ENCODE peak calls at places on chromosomes 2 and 18, in eight cellular contexts. One of them, this sample, is unnamed.

GRCh38 chr2:187453078-187453641 is 5.1 kb upstream of the CALCRL start:
- DNase-seq in occipital lobe: no peak
- DNase-seq in Ammon's horn: peak; percentile 31
- DNase-seq in right cardiac atrium: no peak
- DNase-seq in heart right ventricle: no peak
- DNase-seq in stimulated activated CD4-positive, alpha-beta T cell treated with anti-CD3 and anti-CD28 coated beads, Interleukin-12 subunit alpha, Interleukin-12 subunit beta, amount 100 ng/mL, for 24 hours: no peak
- DNase-seq in head of caudate nucleus: no peak
- DNase-seq in small intestine: no peak
- DNase-seq in this sample: peak; percentile 38

GRCh38 chr2:186771850-186772463 is 77.0 kb downstream of the ZSWIM2 start:
- DNase-seq in occipital lobe: no peak
- DNase-seq in Ammon's horn: no peak
- DNase-seq in right cardiac atrium: no peak
- DNase-seq in heart right ventricle: no peak
- DNase-seq in stimulated activated CD4-positive, alpha-beta T cell treated with anti-CD3 and anti-CD28 coated beads, Interleukin-12 subunit alpha, Interleukin-12 subunit beta, amount 100 ng/mL, for 24 hours: no peak
- DNase-seq in head of caudate nucleus: no peak
- DNase-seq in small intestine: no peak
- DNase-seq in this sample: no peak

GRCh38 chr2:32711219-32711618 is 83.4 kb downstream of the TTC27 start:
- DNase-seq in occipital lobe: no peak
- DNase-seq in Ammon's horn: no peak
- DNase-seq in right cardiac atrium: no peak
- DNase-seq in heart right ventricle: no peak
- DNase-seq in stimulated activated CD4-positive, alpha-beta T cell treated with anti-CD3 and anti-CD28 coated beads, Interleukin-12 subunit alpha, Interleukin-12 subunit beta, amount 100 ng/mL, for 24 hours: no peak
- DNase-seq in head of caudate nucleus: no peak
- DNase-seq in small intestine: no peak
- DNase-seq in this sample: no peak

GRCh38 chr2:58925676-58926081 is 684.6 kb upstream of the FANCL start:
- DNase-seq in occipital lobe: peak; percentile 52
- DNase-seq in Ammon's horn: peak; percentile 58
- DNase-seq in right cardiac atrium: peak; percentile 17
- DNase-seq in heart right ventricle: no peak
- DNase-seq in stimulated activated CD4-positive, alpha-beta T cell treated with anti-CD3 and anti-CD28 coated beads, Interleukin-12 subunit alpha, Interleukin-12 subunit beta, amount 100 ng/mL, for 24 hours: no peak
- DNase-seq in head of caudate nucleus: peak; percentile 49
- DNase-seq in small intestine: no peak
- DNase-seq in this sample: no peak

GRCh38 chr2:178478442-178479274 is at the start of gene FKBP7:
- DNase-seq in occipital lobe: peak; percentile 84
- DNase-seq in Ammon's horn: peak; percentile 95
- DNase-seq in right cardiac atrium: peak; percentile 95
- DNase-seq in heart right ventricle: peak; percentile 89
- DNase-seq in stimulated activated CD4-positive, alpha-beta T cell treated with anti-CD3 and anti-CD28 coated beads, Interleukin-12 subunit alpha, Interleukin-12 subunit beta, amount 100 ng/mL, for 24 hours: peak; percentile 50
- DNase-seq in head of caudate nucleus: peak; percentile 95
- DNase-seq in small intestine: peak; percentile 82
- DNase-seq in this sample: peak; percentile 62

GRCh38 chr2:176879596-176879995 is 333.0 kb upstream of the HNRNPA3 start:
- DNase-seq in occipital lobe: no peak
- DNase-seq in Ammon's horn: no peak
- DNase-seq in right cardiac atrium: no peak
- DNase-seq in heart right ventricle: no peak
- DNase-seq in stimulated activated CD4-positive, alpha-beta T cell treated with anti-CD3 and anti-CD28 coated beads, Interleukin-12 subunit alpha, Interleukin-12 subunit beta, amount 100 ng/mL, for 24 hours: no peak
- DNase-seq in head of caudate nucleus: no peak
- DNase-seq in small intestine: no peak
- DNase-seq in this sample: no peak

GRCh38 chr2:219457784-219458369 is 23.2 kb downstream of the SPEG start:
- DNase-seq in occipital lobe: no peak
- DNase-seq in Ammon's horn: no peak
- DNase-seq in right cardiac atrium: peak; percentile 25
- DNase-seq in heart right ventricle: no peak
- DNase-seq in stimulated activated CD4-positive, alpha-beta T cell treated with anti-CD3 and anti-CD28 coated beads, Interleukin-12 subunit alpha, Interleukin-12 subunit beta, amount 100 ng/mL, for 24 hours: no peak
- DNase-seq in head of caudate nucleus: peak; percentile 56
- DNase-seq in small intestine: peak; percentile 18
- DNase-seq in this sample: peak; percentile 3

GRCh38 chr18:77512152-77512551 is 262.5 kb downstream of the GALR1 start:
- DNase-seq in occipital lobe: no peak
- DNase-seq in Ammon's horn: no peak
- DNase-seq in right cardiac atrium: no peak
- DNase-seq in heart right ventricle: no peak
- DNase-seq in stimulated activated CD4-positive, alpha-beta T cell treated with anti-CD3 and anti-CD28 coated beads, Interleukin-12 subunit alpha, Interleukin-12 subunit beta, amount 100 ng/mL, for 24 hours: no peak
- DNase-seq in head of caudate nucleus: no peak
- DNase-seq in small intestine: no peak
- DNase-seq in this sample: no peak

GRCh38 chr18:64807560-64807959 is 658.7 kb upstream of the LINC00305 start:
- DNase-seq in occipital lobe: no peak
- DNase-seq in Ammon's horn: peak; percentile 37
- DNase-seq in right cardiac atrium: no peak
- DNase-seq in heart right ventricle: no peak
- DNase-seq in stimulated activated CD4-positive, alpha-beta T cell treated with anti-CD3 and anti-CD28 coated beads, Interleukin-12 subunit alpha, Interleukin-12 subunit beta, amount 100 ng/mL, for 24 hours: no peak
- DNase-seq in head of caudate nucleus: no peak
- DNase-seq in small intestine: no peak
- DNase-seq in this sample: no peak

GRCh38 chr2:119252186-119253113 is 28.8 kb downstream of the STEAP3 start:
- DNase-seq in occipital lobe: no peak
- DNase-seq in Ammon's horn: no peak
- DNase-seq in right cardiac atrium: no peak
- DNase-seq in heart right ventricle: no peak
- DNase-seq in stimulated activated CD4-positive, alpha-beta T cell treated with anti-CD3 and anti-CD28 coated beads, Interleukin-12 subunit alpha, Interleukin-12 subunit beta, amount 100 ng/mL, for 24 hours: no peak
- DNase-seq in head of caudate nucleus: no peak
- DNase-seq in small intestine: no peak
- DNase-seq in this sample: no peak

GRCh38 chr2:204027105-204027504 is 90.5 kb downstream of the ICOS start:
- DNase-seq in occipital lobe: no peak
- DNase-seq in Ammon's horn: no peak
- DNase-seq in right cardiac atrium: no peak
- DNase-seq in heart right ventricle: no peak
- DNase-seq in stimulated activated CD4-positive, alpha-beta T cell treated with anti-CD3 and anti-CD28 coated beads, Interleukin-12 subunit alpha, Interleukin-12 subunit beta, amount 100 ng/mL, for 24 hours: no peak
- DNase-seq in head of caudate nucleus: no peak
- DNase-seq in small intestine: no peak
- DNase-seq in this sample: no peak

GRCh38 chr2:235638541-235639192 is 144.8 kb downstream of the AGAP1 start:
- DNase-seq in occipital lobe: peak; percentile 46
- DNase-seq in Ammon's horn: peak; percentile 87
- DNase-seq in right cardiac atrium: no peak
- DNase-seq in heart right ventricle: no peak
- DNase-seq in stimulated activated CD4-positive, alpha-beta T cell treated with anti-CD3 and anti-CD28 coated beads, Interleukin-12 subunit alpha, Interleukin-12 subunit beta, amount 100 ng/mL, for 24 hours: no peak
- DNase-seq in head of caudate nucleus: peak; percentile 94
- DNase-seq in small intestine: no peak
- DNase-seq in this sample: peak; percentile 31

GRCh38 chr2:152648336-152648735 is 68.9 kb downstream of the PRPF40A start:
- DNase-seq in occipital lobe: no peak
- DNase-seq in Ammon's horn: peak; percentile 20
- DNase-seq in right cardiac atrium: no peak
- DNase-seq in heart right ventricle: no peak
- DNase-seq in stimulated activated CD4-positive, alpha-beta T cell treated with anti-CD3 and anti-CD28 coated beads, Interleukin-12 subunit alpha, Interleukin-12 subunit beta, amount 100 ng/mL, for 24 hours: no peak
- DNase-seq in head of caudate nucleus: no peak
- DNase-seq in small intestine: peak; percentile 72
- DNase-seq in this sample: no peak

GRCh38 chr2:111162718-111163331 is 42.1 kb downstream of the BCL2L11 start:
- DNase-seq in occipital lobe: no peak
- DNase-seq in Ammon's horn: no peak
- DNase-seq in right cardiac atrium: no peak
- DNase-seq in heart right ventricle: no peak
- DNase-seq in stimulated activated CD4-positive, alpha-beta T cell treated with anti-CD3 and anti-CD28 coated beads, Interleukin-12 subunit alpha, Interleukin-12 subunit beta, amount 100 ng/mL, for 24 hours: no peak
- DNase-seq in head of caudate nucleus: no peak
- DNase-seq in small intestine: no peak
- DNase-seq in this sample: no peak

GRCh38 chr18:13398631-13399030 is 180.1 kb downstream of the LDLRAD4 start:
- DNase-seq in occipital lobe: no peak
- DNase-seq in Ammon's horn: no peak
- DNase-seq in right cardiac atrium: no peak
- DNase-seq in heart right ventricle: no peak
- DNase-seq in stimulated activated CD4-positive, alpha-beta T cell treated with anti-CD3 and anti-CD28 coated beads, Interleukin-12 subunit alpha, Interleukin-12 subunit beta, amount 100 ng/mL, for 24 hours: no peak
- DNase-seq in head of caudate nucleus: no peak
- DNase-seq in small intestine: no peak
- DNase-seq in this sample: no peak

GRCh38 chr2:178205853-178206516 is 11.7 kb downstream of the OSBPL6 start:
- DNase-seq in occipital lobe: no peak
- DNase-seq in Ammon's horn: no peak
- DNase-seq in right cardiac atrium: no peak
- DNase-seq in heart right ventricle: no peak
- DNase-seq in stimulated activated CD4-positive, alpha-beta T cell treated with anti-CD3 and anti-CD28 coated beads, Interleukin-12 subunit alpha, Interleukin-12 subunit beta, amount 100 ng/mL, for 24 hours: no peak
- DNase-seq in head of caudate nucleus: no peak
- DNase-seq in small intestine: no peak
- DNase-seq in this sample: no peak

GRCh38 chr18:2687390-2688001 is 32.0 kb downstream of the SMCHD1 start:
- DNase-seq in occipital lobe: no peak
- DNase-seq in Ammon's horn: no peak
- DNase-seq in right cardiac atrium: no peak
- DNase-seq in heart right ventricle: no peak
- DNase-seq in stimulated activated CD4-positive, alpha-beta T cell treated with anti-CD3 and anti-CD28 coated beads, Interleukin-12 subunit alpha, Interleukin-12 subunit beta, amount 100 ng/mL, for 24 hours: no peak
- DNase-seq in head of caudate nucleus: no peak
- DNase-seq in small intestine: no peak
- DNase-seq in this sample: no peak

GRCh38 chr18:11808001-11808855 is 43.0 kb upstream of the CHMP1B start:
- DNase-seq in occipital lobe: no peak
- DNase-seq in Ammon's horn: no peak
- DNase-seq in right cardiac atrium: no peak
- DNase-seq in heart right ventricle: no peak
- DNase-seq in stimulated activated CD4-positive, alpha-beta T cell treated with anti-CD3 and anti-CD28 coated beads, Interleukin-12 subunit alpha, Interleukin-12 subunit beta, amount 100 ng/mL, for 24 hours: no peak
- DNase-seq in head of caudate nucleus: no peak
- DNase-seq in small intestine: no peak
- DNase-seq in this sample: no peak

GRCh38 chr18:54284535-54284934 is 15.2 kb downstream of the POLI start:
- DNase-seq in occipital lobe: no peak
- DNase-seq in Ammon's horn: no peak
- DNase-seq in right cardiac atrium: no peak
- DNase-seq in heart right ventricle: no peak
- DNase-seq in stimulated activated CD4-positive, alpha-beta T cell treated with anti-CD3 and anti-CD28 coated beads, Interleukin-12 subunit alpha, Interleukin-12 subunit beta, amount 100 ng/mL, for 24 hours: no peak
- DNase-seq in head of caudate nucleus: no peak
- DNase-seq in small intestine: no peak
- DNase-seq in this sample: no peak

GRCh38 chr2:127516031-127516430 is 10.3 kb downstream of the IWS1 start:
- DNase-seq in occipital lobe: peak; percentile 60
- DNase-seq in Ammon's horn: peak; percentile 91
- DNase-seq in right cardiac atrium: peak; percentile 95
- DNase-seq in heart right ventricle: peak; percentile 82
- DNase-seq in stimulated activated CD4-positive, alpha-beta T cell treated with anti-CD3 and anti-CD28 coated beads, Interleukin-12 subunit alpha, Interleukin-12 subunit beta, amount 100 ng/mL, for 24 hours: no peak
- DNase-seq in head of caudate nucleus: peak; percentile 86
- DNase-seq in small intestine: no peak
- DNase-seq in this sample: no peak

GRCh38 chr18:28036481-28036880 is 140.4 kb downstream of the CDH2 start:
- DNase-seq in occipital lobe: no peak
- DNase-seq in Ammon's horn: no peak
- DNase-seq in right cardiac atrium: no peak
- DNase-seq in heart right ventricle: no peak
- DNase-seq in stimulated activated CD4-positive, alpha-beta T cell treated with anti-CD3 and anti-CD28 coated beads, Interleukin-12 subunit alpha, Interleukin-12 subunit beta, amount 100 ng/mL, for 24 hours: no peak
- DNase-seq in head of caudate nucleus: no peak
- DNase-seq in small intestine: no peak
- DNase-seq in this sample: no peak

GRCh38 chr18:46581648-46582047 is 75.4 kb downstream of the LOXHD1 start:
- DNase-seq in occipital lobe: no peak
- DNase-seq in Ammon's horn: no peak
- DNase-seq in right cardiac atrium: no peak
- DNase-seq in heart right ventricle: no peak
- DNase-seq in stimulated activated CD4-positive, alpha-beta T cell treated with anti-CD3 and anti-CD28 coated beads, Interleukin-12 subunit alpha, Interleukin-12 subunit beta, amount 100 ng/mL, for 24 hours: no peak
- DNase-seq in head of caudate nucleus: no peak
- DNase-seq in small intestine: no peak
- DNase-seq in this sample: no peak

GRCh38 chr2:23286765-23287155 is 98.2 kb upstream of the KLHL29 start:
- DNase-seq in occipital lobe: no peak
- DNase-seq in Ammon's horn: no peak
- DNase-seq in right cardiac atrium: peak; percentile 61
- DNase-seq in heart right ventricle: peak; percentile 25
- DNase-seq in stimulated activated CD4-positive, alpha-beta T cell treated with anti-CD3 and anti-CD28 coated beads, Interleukin-12 subunit alpha, Interleukin-12 subunit beta, amount 100 ng/mL, for 24 hours: no peak
- DNase-seq in head of caudate nucleus: peak; percentile 64
- DNase-seq in small intestine: no peak
- DNase-seq in this sample: no peak

GRCh38 chr18:8329186-8329771 is 280.0 kb upstream of the RAB12 start:
- DNase-seq in occipital lobe: no peak
- DNase-seq in Ammon's horn: no peak
- DNase-seq in right cardiac atrium: no peak
- DNase-seq in heart right ventricle: no peak
- DNase-seq in stimulated activated CD4-positive, alpha-beta T cell treated with anti-CD3 and anti-CD28 coated beads, Interleukin-12 subunit alpha, Interleukin-12 subunit beta, amount 100 ng/mL, for 24 hours: no peak
- DNase-seq in head of caudate nucleus: no peak
- DNase-seq in small intestine: peak; percentile 83
- DNase-seq in this sample: no peak

GRCh38 chr18:43883886-43884285 is 606.6 kb upstream of the SYT4 start:
- DNase-seq in occipital lobe: no peak
- DNase-seq in Ammon's horn: no peak
- DNase-seq in right cardiac atrium: no peak
- DNase-seq in heart right ventricle: no peak
- DNase-seq in stimulated activated CD4-positive, alpha-beta T cell treated with anti-CD3 and anti-CD28 coated beads, Interleukin-12 subunit alpha, Interleukin-12 subunit beta, amount 100 ng/mL, for 24 hours: no peak
- DNase-seq in head of caudate nucleus: no peak
- DNase-seq in small intestine: no peak
- DNase-seq in this sample: peak; percentile 23

GRCh38 chr2:73982140-73982617 is 2.5 kb upstream of the TET3 start:
- DNase-seq in occipital lobe: no peak
- DNase-seq in Ammon's horn: no peak
- DNase-seq in right cardiac atrium: peak; percentile 69
- DNase-seq in heart right ventricle: peak; percentile 38
- DNase-seq in stimulated activated CD4-positive, alpha-beta T cell treated with anti-CD3 and anti-CD28 coated beads, Interleukin-12 subunit alpha, Interleukin-12 subunit beta, amount 100 ng/mL, for 24 hours: no peak
- DNase-seq in head of caudate nucleus: peak; percentile 46
- DNase-seq in small intestine: peak; percentile 68
- DNase-seq in this sample: peak; percentile 47

GRCh38 chr2:181250691-181251090 is 206.5 kb upstream of the ITGA4 start:
- DNase-seq in occipital lobe: no peak
- DNase-seq in Ammon's horn: no peak
- DNase-seq in right cardiac atrium: no peak
- DNase-seq in heart right ventricle: no peak
- DNase-seq in stimulated activated CD4-positive, alpha-beta T cell treated with anti-CD3 and anti-CD28 coated beads, Interleukin-12 subunit alpha, Interleukin-12 subunit beta, amount 100 ng/mL, for 24 hours: no peak
- DNase-seq in head of caudate nucleus: no peak
- DNase-seq in small intestine: no peak
- DNase-seq in this sample: no peak

GRCh38 chr2:54228945-54229344 is 27.1 kb downstream of the TSPYL6 start:
- DNase-seq in occipital lobe: no peak
- DNase-seq in Ammon's horn: no peak
- DNase-seq in right cardiac atrium: peak; percentile 58
- DNase-seq in heart right ventricle: no peak
- DNase-seq in stimulated activated CD4-positive, alpha-beta T cell treated with anti-CD3 and anti-CD28 coated beads, Interleukin-12 subunit alpha, Interleukin-12 subunit beta, amount 100 ng/mL, for 24 hours: no peak
- DNase-seq in head of caudate nucleus: peak; percentile 49
- DNase-seq in small intestine: no peak
- DNase-seq in this sample: no peak

GRCh38 chr2:119460076-119460475 is 28.4 kb downstream of the TMEM37 start:
- DNase-seq in occipital lobe: no peak
- DNase-seq in Ammon's horn: no peak
- DNase-seq in right cardiac atrium: no peak
- DNase-seq in heart right ventricle: no peak
- DNase-seq in stimulated activated CD4-positive, alpha-beta T cell treated with anti-CD3 and anti-CD28 coated beads, Interleukin-12 subunit alpha, Interleukin-12 subunit beta, amount 100 ng/mL, for 24 hours: no peak
- DNase-seq in head of caudate nucleus: no peak
- DNase-seq in small intestine: no peak
- DNase-seq in this sample: no peak

GRCh38 chr2:181552808-181553207 is 95.6 kb downstream of the ITGA4 start:
- DNase-seq in occipital lobe: no peak
- DNase-seq in Ammon's horn: no peak
- DNase-seq in right cardiac atrium: no peak
- DNase-seq in heart right ventricle: no peak
- DNase-seq in stimulated activated CD4-positive, alpha-beta T cell treated with anti-CD3 and anti-CD28 coated beads, Interleukin-12 subunit alpha, Interleukin-12 subunit beta, amount 100 ng/mL, for 24 hours: no peak
- DNase-seq in head of caudate nucleus: no peak
- DNase-seq in small intestine: no peak
- DNase-seq in this sample: no peak

GRCh38 chr2:61117534-61117933 is 44.5 kb upstream of the C2orf74 start:
- DNase-seq in occipital lobe: no peak
- DNase-seq in Ammon's horn: no peak
- DNase-seq in right cardiac atrium: no peak
- DNase-seq in heart right ventricle: no peak
- DNase-seq in stimulated activated CD4-positive, alpha-beta T cell treated with anti-CD3 and anti-CD28 coated beads, Interleukin-12 subunit alpha, Interleukin-12 subunit beta, amount 100 ng/mL, for 24 hours: no peak
- DNase-seq in head of caudate nucleus: no peak
- DNase-seq in small intestine: no peak
- DNase-seq in this sample: no peak